ENCODE peak calls at places on chromosomes 13 and 19, in six cellular contexts. G is heart left ventricle, J is sigmoid colon, P is IMR-90, Y is adrenal gland, L is uterus. H is an unnamed sample.

GRCh38 chr13:53405616-53406015 is 377.0 kb downstream of the OLFM4 start:
- DNase-seq in L (no peak), Y (no peak), P (no peak), J (no peak), G (no peak), H (no peak)

GRCh38 chr13:112793545-112794445 is 104.0 kb downstream of the ATP11A start:
- DNase-seq in G (no peak), L (peak), P (no peak), Y (no peak), J (no peak), H (no peak)

GRCh38 chr19:38409631-38410133 is 6.8 kb downstream of the FAM98C start:
- DNase-seq in Y (peak), P (peak), L (no peak), J (no peak), G (no peak), H (peak)

GRCh38 chr13:99812611-99813010 is 159.0 kb downstream of the ZIC5 start:
- DNase-seq in Y (no peak), L (no peak), G (no peak), J (no peak), P (peak), H (no peak)

GRCh38 chr13:79937311-79938243 is 403.3 kb downstream of the SPRY2 start:
- DNase-seq in L (no peak), Y (no peak), J (no peak), P (no peak), G (no peak), H (no peak)

GRCh38 chr19:11736696-11737095 is 2.0 kb downstream of the ZNF823 start:
- DNase-seq in P (peak), Y (peak), G (peak), L (peak), J (peak), H (no peak)

GRCh38 chr19:3359850-3360493 is 6.4 kb upstream of the NFIC start:
- DNase-seq in J (no peak), P (no peak), Y (no peak), L (no peak), G (no peak), H (no peak)

GRCh38 chr19:41530184-41530534 is 45.8 kb upstream of the CEACAM21 start:
- DNase-seq in J (no peak), Y (no peak), P (no peak), G (no peak), L (no peak), H (no peak)

GRCh38 chr19:32201661-32202060 is 143.7 kb upstream of the ZNF507 start:
- DNase-seq in L (no peak), J (no peak), Y (no peak), P (no peak), G (no peak), H (no peak)

GRCh38 chr13:104816716-104817115 is 1718.7 kb downstream of the EFNB2 start:
- DNase-seq in G (no peak), Y (no peak), P (no peak), J (no peak), L (no peak), H (no peak)

GRCh38 chr19:8342316-8342683 is 762 bp downstream of the KANK3 start:
- DNase-seq in P (no peak), G (no peak), Y (no peak), J (no peak), L (no peak), H (no peak)

GRCh38 chr19:9735986-9736385 is 32.6 kb downstream of the ZNF846 start:
- DNase-seq in G (no peak), Y (no peak), J (no peak), L (no peak), P (no peak), H (no peak)

GRCh38 chr19:1383311-1384084 is at the start of gene NDUFS7:
- DNase-seq in P (peak), L (peak), J (peak), Y (peak), G (peak), H (peak)

GRCh38 chr13:49791214-49791752 is 1.2 kb downstream of the KPNA3 start:
- DNase-seq in L (no peak), G (peak), J (no peak), P (peak), Y (peak), H (no peak)

GRCh38 chr19:45876411-45877197 is 9.3 kb downstream of the IRF2BP1 start:
- DNase-seq in J (peak), G (peak), L (no peak), P (peak), Y (no peak), H (peak)

GRCh38 chr13:51643114-51643881 is 59.0 kb downstream of the WDFY2 start:
- DNase-seq in G (no peak), P (peak), Y (no peak), L (no peak), J (no peak), H (no peak)

GRCh38 chr19:39969681-39970423 is 1.1 kb upstream of the PSMC4 start:
- DNase-seq in G (no peak), L (no peak), Y (no peak), P (no peak), J (no peak), H (no peak)

GRCh38 chr13:40780822-40781401 is 8.5 kb upstream of the SLC25A15 start:
- DNase-seq in L (no peak), J (no peak), Y (no peak), P (peak), G (no peak), H (no peak)

GRCh38 chr13:35814573-35814972 is 316.6 kb downstream of the DCLK1 start:
- DNase-seq in G (no peak), Y (no peak), J (no peak), P (no peak), L (no peak), H (no peak)

GRCh38 chr13:43229506-43229905 is 206.1 kb downstream of the DNAJC15 start:
- DNase-seq in P (peak), L (no peak), J (no peak), Y (no peak), G (no peak), H (no peak)

GRCh38 chr13:59144700-59145099 is 1019.0 kb downstream of the DIAPH3 start:
- DNase-seq in J (no peak), P (no peak), L (no peak), G (no peak), Y (no peak), H (no peak)

GRCh38 chr13:113152894-113153809 is 5.3 kb upstream of the PROZ start:
- DNase-seq in G (peak), Y (peak), L (peak), P (no peak), J (peak), H (peak)

GRCh38 chr13:113401452-113402415 is 37.8 kb upstream of the GRTP1 start:
- DNase-seq in L (no peak), P (no peak), G (no peak), Y (no peak), J (peak), H (no peak)

GRCh38 chr19:51777570-51778460 is 16.8 kb downstream of the FPR2 start:
- DNase-seq in P (peak), J (peak), L (peak), Y (peak), G (peak), H (no peak)

GRCh38 chr19:11279505-11280236 is 16.3 kb upstream of the TSPAN16 start:
- DNase-seq in G (no peak), J (no peak), L (no peak), P (no peak), Y (no peak), H (no peak)

GRCh38 chr19:46602392-46603194 is 1.5 kb downstream of the CALM3 start:
- DNase-seq in G (no peak), L (no peak), J (peak), Y (peak), P (no peak), H (no peak)

DNA sequence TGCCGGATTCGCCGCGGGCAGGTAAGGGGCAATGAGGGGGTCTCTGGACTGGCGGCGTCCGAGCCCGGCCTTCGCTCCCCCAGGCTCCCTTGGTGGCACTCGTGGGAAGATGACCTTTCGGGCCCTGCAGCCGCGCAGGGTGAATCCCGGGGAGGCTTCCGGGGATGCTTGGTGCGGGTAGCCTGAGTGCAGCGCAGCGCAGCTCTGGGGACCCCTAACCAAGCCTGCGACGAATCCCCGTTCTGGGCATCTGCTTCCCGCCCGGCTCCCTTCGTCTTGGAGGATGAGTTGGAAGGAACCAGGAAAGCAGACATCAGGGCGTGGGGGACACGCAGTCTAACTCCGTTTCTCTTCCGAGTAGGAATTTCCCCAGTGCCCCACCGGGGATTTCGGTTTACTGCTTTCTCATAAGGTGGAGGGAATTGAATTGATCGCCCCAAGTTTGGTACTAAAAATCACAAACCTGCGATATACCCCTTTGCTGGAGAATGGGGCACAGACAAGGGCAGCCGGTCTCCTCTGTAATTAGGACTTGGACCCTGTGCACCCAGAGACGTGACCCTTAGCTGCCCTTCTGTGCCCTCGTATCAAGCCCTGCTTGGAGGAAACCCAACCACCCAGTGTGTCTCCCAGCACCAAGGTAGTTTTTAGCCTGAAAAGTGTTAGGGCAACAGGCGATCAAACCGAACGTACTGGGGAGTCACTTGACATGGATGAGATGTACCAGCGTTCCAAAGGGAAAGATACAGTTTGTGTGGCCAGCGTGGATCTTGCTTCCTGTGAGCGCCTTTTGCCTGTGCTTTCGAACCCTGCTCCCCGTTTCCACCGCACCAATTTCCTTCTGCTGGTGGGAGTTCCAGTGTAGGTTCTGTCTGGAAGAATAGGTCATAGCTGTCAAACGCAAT is 1.0 kb downstream of the GPC5 start:
- DNase-seq in Y (no peak), P (no peak), J (no peak), L (no peak), G (no peak), H (no peak)
- H3K4me3 ChIP-seq in Y (no peak), P (peak), J (peak), L (peak), G (peak), H (peak)

DNA sequence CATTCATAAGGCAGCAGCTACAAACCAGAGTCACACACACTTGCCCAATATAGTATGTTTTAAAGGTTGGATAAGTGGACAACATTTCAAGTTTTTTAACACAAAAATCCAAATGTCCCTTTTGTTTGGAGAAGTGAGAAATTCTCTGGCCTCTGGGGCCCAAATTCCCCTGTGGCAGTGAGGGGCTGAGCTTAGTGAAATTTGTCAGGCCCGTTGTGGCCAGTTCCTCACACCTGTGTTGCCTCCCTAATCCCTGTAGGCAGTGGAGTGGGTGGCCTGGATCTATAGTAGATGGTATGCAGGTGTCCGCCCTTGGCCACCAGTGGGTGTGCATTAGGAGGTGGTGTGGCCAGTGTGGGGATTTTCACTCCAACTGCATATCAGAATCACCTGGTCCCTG is 6.7 kb downstream of the WDR62 start:
- DNase-seq in G (no peak), Y (no peak), L (no peak), P (no peak), J (no peak), H (no peak)
- H3K27ac ChIP-seq in G (no peak), Y (no peak), L (no peak), P (no peak), J (no peak), H (no peak)

DNA sequence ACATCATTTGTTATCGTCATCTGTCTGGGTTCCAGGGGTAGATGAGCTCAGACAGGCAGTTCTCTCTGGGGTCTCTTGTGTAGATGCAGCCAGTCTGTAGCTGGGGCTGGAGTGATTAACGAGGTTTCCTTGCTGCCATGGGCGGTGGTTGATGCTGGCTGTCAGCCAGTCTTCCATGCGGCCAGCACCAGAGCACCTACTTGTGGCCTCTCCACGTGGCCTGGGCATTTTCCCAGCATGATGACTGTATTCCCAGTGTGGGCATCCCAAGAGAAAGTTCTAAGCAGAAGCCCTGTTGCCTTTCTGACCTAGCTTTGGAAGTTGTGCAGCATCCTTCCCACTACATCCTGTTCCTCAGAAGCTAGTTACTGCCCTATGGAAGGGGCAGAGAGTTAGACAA is 10.8 kb downstream of the ERCC5 start:
- DNase-seq in G (peak), P (no peak), L (no peak), Y (peak), J (no peak), H (no peak)
- TF ChIP-seq POLR2A in G (no peak), P (no peak), L (no peak), Y (no peak), J (no peak), H (no peak)

GRCh38 chr13:101917475-101917810 is 465.0 kb downstream of the ITGBL1 start:
- DNase-seq in J (no peak), Y (no peak), L (no peak), P (no peak), G (no peak), H (no peak)

GRCh38 chr13:101919541-101920306 is 467.2 kb downstream of the ITGBL1 start:
- DNase-seq in P (peak), L (no peak), G (peak), Y (no peak), J (no peak), H (no peak)

GRCh38 chr13:101916108-101916757 is 463.8 kb downstream of the ITGBL1 start:
- DNase-seq in Y (no peak), L (no peak), P (no peak), G (peak), J (no peak), H (no peak)

GRCh38 chr13:101916758-101917474 is 464.4 kb downstream of the ITGBL1 start:
- DNase-seq in Y (no peak), L (no peak), G (no peak), P (no peak), J (no peak), H (no peak)

DNA sequence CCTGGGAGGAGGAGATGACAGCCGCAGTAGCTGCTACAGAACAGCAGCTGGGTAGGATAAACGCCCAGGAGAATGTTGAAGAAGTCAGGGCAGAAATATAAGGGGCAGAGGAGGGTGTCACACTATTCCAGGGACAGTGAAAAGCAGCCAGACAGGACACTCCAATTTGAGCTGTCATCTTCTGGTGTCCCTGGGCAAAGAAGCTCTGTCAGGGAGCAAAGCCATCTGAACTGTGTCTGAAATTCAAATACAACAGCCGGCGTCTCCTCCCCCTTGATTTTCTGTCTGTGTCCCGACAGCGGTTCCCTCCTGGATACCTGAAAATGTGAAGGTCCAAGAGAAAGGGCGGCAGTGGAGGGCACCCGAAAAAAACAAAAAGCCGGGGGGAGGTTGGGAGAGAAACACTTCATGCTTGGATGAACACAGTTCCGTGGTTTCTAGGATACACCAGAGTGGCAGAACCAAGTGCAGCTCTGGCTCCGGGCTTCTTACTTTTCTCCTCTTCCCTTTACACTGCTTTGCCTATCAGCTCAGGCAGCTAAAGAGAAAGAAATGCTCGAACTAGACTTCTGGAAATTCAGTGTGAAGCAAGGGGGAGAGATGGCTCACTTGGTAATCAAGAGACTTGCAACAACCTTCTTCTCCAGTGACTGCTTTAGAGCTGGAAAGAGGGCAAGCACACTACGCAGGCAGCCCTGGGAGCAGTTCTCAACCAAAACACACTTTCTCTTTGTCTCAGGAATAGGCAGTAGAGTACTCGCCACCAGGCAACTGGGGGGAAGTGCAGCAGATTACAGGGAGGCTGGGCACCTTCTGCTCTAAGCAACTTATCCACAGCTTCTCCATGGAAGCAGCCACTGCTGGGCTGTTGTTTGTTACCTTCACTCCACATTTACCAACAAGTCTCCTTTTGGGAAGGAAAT is 465.6 kb downstream of the ITGBL1 start:
- DNase-seq in P (no peak), J (no peak), Y (no peak), G (no peak), L (no peak), H (no peak)
- H3K4me3 ChIP-seq in P (no peak), J (no peak), Y (no peak), G (peak), L (no peak), H (no peak)